ENCODE peak calls at places on chromosome 10, in five cellular contexts. I is body of pancreas; B is AG04450; K is RWPE1; X is CD4-positive, alpha-beta T cell. C is an unnamed sample.

GRCh38 chr10:94292448-94293118 is 70.2 kb downstream of the NOC3L start:
- DNase-seq in I (peak), B (no peak), K (no peak), X (no peak), C (no peak)

GRCh38 chr10:71818674-71819260 is 32.3 kb downstream of the PSAP start:
- DNase-seq in I (no peak), B (no peak), K (no peak), X (no peak), C (no peak)

GRCh38 chr10:70909326-70909935 is 21.1 kb upstream of the PCBD1 start:
- DNase-seq in I (no peak), B (no peak), K (no peak), X (no peak), C (no peak)

GRCh38 chr10:110141747-110142625 is 65.4 kb upstream of the MXI1 start:
- DNase-seq in I (peak), B (no peak), K (peak), X (no peak), C (no peak)

GRCh38 chr10:50260791-50261281 is 9.5 kb upstream of the ASAH2 start:
- DNase-seq in I (no peak), B (no peak), K (no peak), X (no peak), C (no peak)

GRCh38 chr10:51076442-51076841 is 2.2 kb downstream of the PRKG1 start:
- DNase-seq in I (no peak), B (no peak), K (no peak), X (no peak), C (no peak)

GRCh38 chr10:81838950-81839349 is 36.0 kb upstream of the NRG3 start:
- DNase-seq in I (no peak), B (no peak), K (no peak), X (no peak), C (no peak)

GRCh38 chr10:48520594-48520993 is 84.3 kb downstream of the ARHGAP22 start:
- DNase-seq in I (no peak), B (no peak), K (no peak), X (no peak), C (no peak)

GRCh38 chr10:95963202-95963991 is 55.6 kb downstream of the CC2D2B start:
- DNase-seq in I (no peak), B (no peak), K (no peak), X (no peak), C (no peak)

GRCh38 chr10:100872034-100872791 is 40.5 kb upstream of the SLF2 start:
- DNase-seq in I (peak), B (peak), K (peak), X (peak), C (peak)

GRCh38 chr10:123890246-123890645 is 1.4 kb downstream of the CPXM2 start:
- DNase-seq in I (no peak), B (no peak), K (no peak), X (no peak), C (no peak)

GRCh38 chr10:58957517-58957916 is 218.9 kb upstream of the PHYHIPL start:
- DNase-seq in I (no peak), B (no peak), K (no peak), X (no peak), C (no peak)

GRCh38 chr10:102167861-102168260 is 15.7 kb downstream of the NOLC1 start:
- DNase-seq in I (no peak), B (no peak), K (no peak), X (no peak), C (no peak)

GRCh38 chr10:14588084-14588937 is 186.4 kb downstream of the FAM107B start:
- DNase-seq in I (peak), B (peak), K (no peak), X (no peak), C (no peak)

GRCh38 chr10:85642082-85642420 is 724.5 kb downstream of the GRID1 start:
- DNase-seq in I (no peak), B (no peak), K (peak), X (no peak), C (no peak)

GRCh38 chr10:117167346-117168134 is 29.5 kb upstream of the VAX1 start:
- DNase-seq in I (no peak), B (no peak), K (no peak), X (no peak), C (no peak)